ENCODE peak calls at places on chromosomes 12 and 14, in ten cellular contexts. R, D, I, C, J, M, L, E, O and B are unnamed samples.

GRCh38 chr12:52691076-52691764 is 11.0 kb upstream of the KRT1 start:
- DNase-seq in R (no peak), D (peak), I (peak), C (peak), J (no peak), M (no peak), L (peak), E (no peak), O (peak), B (no peak)

GRCh38 chr12:87995581-87996178 is 33.5 kb downstream of the C12orf50 start:
- DNase-seq in R (peak), D (peak), I (peak), C (peak), J (peak), M (peak), L (peak), E (peak), O (peak), B (peak)

GRCh38 chr14:69692542-69693053 is 74.3 kb upstream of the SRSF5 start:
- DNase-seq in R (no peak), D (peak), I (no peak), C (no peak), J (no peak), M (no peak), L (no peak), E (no peak), O (no peak), B (no peak)

GRCh38 chr14:25833341-25834121 is 764.3 kb downstream of the NOVA1 start:
- DNase-seq in R (peak), D (peak), I (no peak), C (peak), J (peak), M (peak), L (peak), E (no peak), O (no peak), B (no peak)

GRCh38 chr12:115341442-115341841 is 657.5 kb upstream of the TBX3 start:
- DNase-seq in R (peak), D (no peak), I (peak), C (no peak), J (peak), M (peak), L (no peak), E (peak), O (no peak), B (no peak)

GRCh38 chr14:48709277-48709785 is 876.8 kb downstream of the RPS29 start:
- DNase-seq in R (no peak), D (no peak), I (no peak), C (no peak), J (no peak), M (no peak), L (no peak), E (no peak), O (no peak), B (no peak)

GRCh38 chr12:3178671-3179413 is 101.7 kb downstream of the TSPAN9 start:
- DNase-seq in R (no peak), D (no peak), I (no peak), C (no peak), J (no peak), M (no peak), L (no peak), E (no peak), O (no peak), B (no peak)

GRCh38 chr14:44108601-44109000 is 398.5 kb downstream of the FSCB start:
- DNase-seq in R (no peak), D (no peak), I (no peak), C (no peak), J (no peak), M (no peak), L (no peak), E (no peak), O (no peak), B (no peak)

GRCh38 chr12:65823481-65824313 is 586 bp upstream of the HMGA2 start:
- DNase-seq in R (peak), D (no peak), I (peak), C (peak), J (no peak), M (peak), L (peak), E (no peak), O (no peak), B (no peak)

GRCh38 chr14:65709576-65709975 is 297.0 kb downstream of the FUT8 start:
- DNase-seq in R (peak), D (no peak), I (no peak), C (no peak), J (peak), M (no peak), L (no peak), E (no peak), O (no peak), B (no peak)

GRCh38 chr14:87049886-87050820 is 942.8 kb downstream of the GALC start:
- DNase-seq in R (peak), D (no peak), I (peak), C (peak), J (peak), M (peak), L (no peak), E (no peak), O (no peak), B (no peak)

GRCh38 chr14:21026251-21026987 is 1.6 kb upstream of the NDRG2 start:
- DNase-seq in R (no peak), D (no peak), I (no peak), C (no peak), J (no peak), M (no peak), L (no peak), E (peak), O (no peak), B (no peak)

GRCh38 chr14:105026033-105026785 is 5.3 kb upstream of the CDCA4 start:
- DNase-seq in R (no peak), D (no peak), I (no peak), C (no peak), J (no peak), M (peak), L (no peak), E (no peak), O (no peak), B (no peak)

GRCh38 chr12:57890191-57891120 is 43.9 kb upstream of the CTDSP2 start:
- DNase-seq in R (peak), D (no peak), I (peak), C (no peak), J (no peak), M (peak), L (peak), E (no peak), O (no peak), B (no peak)

GRCh38 chr12:76119887-76120286 is 35.4 kb upstream of the NAP1L1 start:
- DNase-seq in R (no peak), D (no peak), I (no peak), C (no peak), J (no peak), M (no peak), L (no peak), E (no peak), O (no peak), B (no peak)

GRCh38 chr14:69819607-69820006 is 22.6 kb upstream of the SLC10A1 start:
- DNase-seq in R (no peak), D (no peak), I (no peak), C (no peak), J (no peak), M (peak), L (no peak), E (no peak), O (no peak), B (no peak)

GRCh38 chr12:15726029-15726756 is 63.0 kb downstream of the EPS8 start:
- DNase-seq in R (peak), D (no peak), I (peak), C (no peak), J (no peak), M (no peak), L (no peak), E (no peak), O (no peak), B (no peak)

GRCh38 chr12:6816598-6816997 is 5.0 kb upstream of the GPR162 start:
- DNase-seq in R (no peak), D (no peak), I (no peak), C (no peak), J (no peak), M (no peak), L (no peak), E (no peak), O (no peak), B (no peak)

GRCh38 chr12:106084048-106084671 is 54.6 kb downstream of the NUAK1 start:
- DNase-seq in R (peak), D (no peak), I (peak), C (peak), J (no peak), M (peak), L (no peak), E (no peak), O (no peak), B (no peak)

GRCh38 chr12:26941251-26941650 is 3.0 kb downstream of the FGFR1OP2 start:
- DNase-seq in R (no peak), D (no peak), I (no peak), C (no peak), J (no peak), M (no peak), L (no peak), E (no peak), O (no peak), B (no peak)

GRCh38 chr14:103296007-103296406 is 38.0 kb upstream of the EIF5 start:
- DNase-seq in R (peak), D (no peak), I (peak), C (no peak), J (no peak), M (peak), L (no peak), E (no peak), O (no peak), B (no peak)

GRCh38 chr12:107635139-107635538 is 50.5 kb upstream of the PWP1 start:
- DNase-seq in R (peak), D (no peak), I (no peak), C (no peak), J (no peak), M (peak), L (no peak), E (no peak), O (no peak), B (no peak)

GRCh38 chr12:78802593-78802992 is 62.0 kb upstream of the SYT1 start:
- DNase-seq in R (peak), D (no peak), I (peak), C (no peak), J (no peak), M (peak), L (no peak), E (no peak), O (no peak), B (no peak)

GRCh38 chr12:114783176-114783575 is 99.2 kb upstream of the TBX3 start:
- DNase-seq in R (no peak), D (no peak), I (no peak), C (no peak), J (no peak), M (no peak), L (no peak), E (no peak), O (no peak), B (no peak)

GRCh38 chr14:51295666-51296263 is 55.7 kb downstream of the TMX1 start:
- DNase-seq in R (no peak), D (no peak), I (no peak), C (no peak), J (no peak), M (peak), L (no peak), E (no peak), O (no peak), B (no peak)

GRCh38 chr12:63319386-63319785 is 168.4 kb upstream of the AVPR1A start:
- DNase-seq in R (no peak), D (no peak), I (no peak), C (no peak), J (no peak), M (peak), L (no peak), E (no peak), O (no peak), B (no peak)

GRCh38 chr12:132638541-132639408 is 20.2 kb downstream of the P2RX2 start:
- DNase-seq in R (peak), D (no peak), I (peak), C (no peak), J (no peak), M (peak), L (no peak), E (peak), O (no peak), B (no peak)

GRCh38 chr14:23660290-23661226 is 24.4 kb downstream of the DHRS2 start:
- DNase-seq in R (no peak), D (no peak), I (no peak), C (no peak), J (no peak), M (no peak), L (no peak), E (no peak), O (peak), B (peak)

GRCh38 chr12:111687255-111687654 is 1.4 kb downstream of the ACAD10 start:
- DNase-seq in R (no peak), D (no peak), I (no peak), C (no peak), J (no peak), M (peak), L (peak), E (no peak), O (no peak), B (no peak)

GRCh38 chr12:51520576-51521325 is 70.3 kb upstream of the SCN8A start:
- DNase-seq in R (no peak), D (no peak), I (no peak), C (no peak), J (no peak), M (no peak), L (no peak), E (no peak), O (no peak), B (no peak)